ENCODE peak calls at places on chromosomes 5 and 9, in five cellular contexts. Y, U, H, J and V are unnamed samples. For H3K4me1, the result is how much of the 10 kb centered on the place peaks cover.

GRCh38 chr9:15211994-15212501 is 95.0 kb downstream of the TTC39B start:
- DNase-seq in Y (no peak), U (no peak), H (no peak), J (no peak), V (no peak)

GRCh38 chr5:1524799-1525623 is 1.3 kb upstream of the LPCAT1 start:
- DNase-seq in Y (peak), U (no peak), H (no peak), J (peak), V (no peak)

GRCh38 chr9:111925784-111926183 is 29.2 kb downstream of the UGCG start:
- DNase-seq in Y (no peak), U (no peak), H (no peak), J (no peak), V (no peak)

GRCh38 chr9:124887832-124888231 is 25.9 kb downstream of the ARPC5L start:
- DNase-seq in Y (no peak), U (no peak), H (no peak), J (no peak), V (no peak)

GRCh38 chr5:159975462-159976019 is 33.4 kb upstream of the TTC1 start:
- DNase-seq in Y (no peak), U (no peak), H (peak), J (no peak), V (no peak)

GRCh38 chr9:17380126-17380861 is 198.6 kb upstream of the SH3GL2 start:
- DNase-seq in Y (no peak), U (no peak), H (peak), J (no peak), V (no peak)

GRCh38 chr5:73280821-73281746 is 108.1 kb downstream of the TMEM174 start:
- DNase-seq in Y (no peak), U (no peak), H (peak), J (no peak), V (no peak)

GRCh38 chr5:68805427-68805826 is 288.4 kb upstream of the SLC30A5 start:
- DNase-seq in Y (no peak), U (no peak), H (no peak), J (no peak), V (no peak)

GRCh38 chr9:101758300-101758930 is 20.0 kb upstream of the GRIN3A start:
- DNase-seq in Y (no peak), U (no peak), H (no peak), J (no peak), V (no peak)

GRCh38 chr5:140240987-140241706 is 61.8 kb downstream of the PFDN1 start:
- DNase-seq in Y (peak), U (no peak), H (peak), J (peak), V (no peak)

GRCh38 chr9:18972675-18973074 is 60.3 kb downstream of the SAXO1 start:
- DNase-seq in Y (no peak), U (no peak), H (no peak), J (no peak), V (no peak)

GRCh38 chr9:101486693-101487442 is 46.8 kb upstream of the RNF20 start:
- DNase-seq in Y (peak), U (no peak), H (peak), J (peak), V (no peak)

GRCh38 chr5:140166911-140167310 is 8.1 kb upstream of the CYSTM1 start:
- DNase-seq in Y (no peak), U (no peak), H (no peak), J (no peak), V (no peak)

GRCh38 chr5:157130933-157131332 is 11.7 kb downstream of the MED7 start:
- DNase-seq in Y (no peak), U (no peak), H (no peak), J (no peak), V (no peak)

GRCh38 chr9:36029765-36030528 is 6.8 kb upstream of the RECK start:
- DNase-seq in Y (no peak), U (no peak), H (peak), J (no peak), V (no peak)

GRCh38 chr5:132387649-132388117 is 18.2 kb downstream of the SLC22A5 start:
- DNase-seq in Y (peak), U (no peak), H (peak), J (no peak), V (no peak)

GRCh38 chr5:137778772-137779564 is 24.8 kb upstream of the HNRNPA0 start:
- DNase-seq in Y (no peak), U (no peak), H (peak), J (no peak), V (peak)

GRCh38 chr5:61417345-61417744 is 85.3 kb downstream of the ZSWIM6 start:
- DNase-seq in Y (no peak), U (no peak), H (no peak), J (no peak), V (no peak)

GRCh38 chr5:10162468-10162867 is 87.2 kb downstream of the ATPSCKMT start:
- DNase-seq in Y (no peak), U (no peak), H (no peak), J (no peak), V (no peak)

GRCh38 chr5:81398741-81399140 is 4.8 kb upstream of the ACOT12 start:
- DNase-seq in Y (no peak), U (no peak), H (no peak), J (no peak), V (no peak)

GRCh38 chr9:87322840-87323635 is 174.6 kb upstream of the DAPK1 start:
- DNase-seq in Y (no peak), U (no peak), H (peak), J (no peak), V (no peak)

GRCh38 chr9:29830815-29831214 is 2257.5 kb upstream of the C9orf72 start:
- DNase-seq in Y (no peak), U (no peak), H (peak), J (no peak), V (no peak)

GRCh38 chr9:2465921-2466460 is 155.6 kb upstream of the VLDLR start:
- DNase-seq in Y (no peak), U (no peak), H (peak), J (no peak), V (no peak)

GRCh38 chr9:74952281-74953151 is at the start of gene C9orf40:
- DNase-seq in Y (peak), U (peak), H (peak), J (peak), V (peak)

GRCh38 chr5:9534881-9535517 is 10.9 kb downstream of the SEMA5A start:
- DNase-seq in Y (no peak), U (no peak), H (peak), J (no peak), V (no peak)

GRCh38 chr9:92965759-92966517 is 18.6 kb downstream of the FGD3 start:
- DNase-seq in Y (no peak), U (no peak), H (no peak), J (no peak), V (no peak)

GRCh38 chr5:116660929-116661328 is 86.3 kb upstream of the SEMA6A start:
- DNase-seq in Y (no peak), U (no peak), H (no peak), J (no peak), V (no peak)

GRCh38 chr5:50553560-50553984 is 112.5 kb upstream of the EMB start:
- DNase-seq in Y (no peak), U (no peak), H (peak), J (peak), V (no peak)

GRCh38 chr9:107178302-107178701 is 104.8 kb upstream of the RAD23B start:
- DNase-seq in Y (no peak), U (no peak), H (no peak), J (no peak), V (no peak)

GRCh38 chr9:1047605-1048235 is 2.4 kb upstream of the DMRT2 start:
- DNase-seq in Y (no peak), U (no peak), H (no peak), J (no peak), V (no peak)

GRCh38 chr5:15515229-15515628 is 15.2 kb downstream of the FBXL7 start:
- DNase-seq in Y (no peak), U (no peak), H (no peak), J (no peak), V (no peak)

GRCh38 chr5:178839319-178839704 is 20.4 kb upstream of the ZNF354B start:
- DNase-seq in Y (peak), U (no peak), H (peak), J (peak), V (peak)

GRCh38 chr9:18442629-18443491 is 31.1 kb upstream of the ADAMTSL1 start:
- DNase-seq in Y (peak), U (no peak), H (peak), J (peak), V (peak)

GRCh38 chr5:14659821-14660607 is 4.5 kb upstream of the OTULIN start:
- DNase-seq in Y (peak), U (no peak), H (peak), J (no peak), V (no peak)

GRCh38 chr5:105581988-105582690 is 2019.5 kb upstream of the NUDT12 start:
- DNase-seq in Y (no peak), U (no peak), H (no peak), J (no peak), V (no peak)

GRCh38 chr5:133663380-133664054 is 51.2 kb upstream of the FSTL4 start:
- DNase-seq in Y (no peak), U (no peak), H (no peak), J (no peak), V (no peak)

GRCh38 chr5:112917453-112918005 is 4.5 kb downstream of the REEP5 start:
- DNase-seq in Y (no peak), U (no peak), H (no peak), J (no peak), V (no peak)

DNA sequence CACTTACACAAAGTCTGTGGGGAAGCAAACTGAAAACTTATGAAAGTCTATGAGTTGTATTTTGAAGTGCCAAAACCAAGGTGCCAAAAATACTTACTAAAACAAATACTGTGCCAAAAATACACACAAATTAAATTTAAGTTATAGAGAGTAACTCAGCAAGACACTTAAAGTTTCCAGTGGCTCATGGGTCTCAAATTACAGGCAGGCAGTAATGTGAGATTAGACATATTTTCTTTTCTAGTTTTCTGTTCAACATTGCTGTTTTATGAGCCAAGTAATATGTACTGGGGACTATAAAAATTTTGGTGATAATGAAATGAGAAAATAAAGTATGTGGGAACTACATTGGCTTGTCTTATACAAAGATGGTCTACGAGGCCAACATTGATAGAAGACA is 172.2 kb upstream of the SNX2 start:
- DNase-seq in Y (no peak), U (no peak), H (no peak), J (no peak), V (no peak)
- H3K4me3 ChIP-seq in Y (no peak), U (no peak), H (no peak), J (no peak), V (no peak)

GRCh38 chr5:109705596-109705995 is 15.9 kb downstream of the MAN2A1 start:
- DNase-seq in Y (no peak), U (no peak), H (no peak), J (no peak), V (no peak)
- H3K4me1 ChIP-seq in Y (under half), U (under half), H (under half), J (under half), V (half or more)

DNA sequence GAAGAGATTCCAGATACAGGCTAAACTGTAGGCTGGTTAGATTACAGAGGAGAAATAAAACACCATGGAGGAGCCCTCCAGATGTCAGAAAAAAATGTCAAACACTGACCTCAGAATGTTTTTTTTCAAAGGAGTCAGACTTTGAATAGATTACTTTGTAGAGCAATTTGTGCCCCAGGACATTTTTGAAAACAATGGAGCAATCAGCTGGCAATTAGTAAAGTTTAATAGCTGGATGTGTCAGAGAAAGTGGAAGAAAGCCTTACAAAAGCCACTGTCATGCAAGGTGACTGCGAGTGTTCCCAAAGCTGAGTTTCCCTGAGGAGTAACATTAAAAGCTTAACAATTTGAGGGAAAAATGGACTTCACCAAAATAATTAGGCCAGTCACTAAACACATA is 417.8 kb upstream of the CTNND2 start:
- DNase-seq in Y (no peak), U (no peak), H (no peak), J (no peak), V (no peak)
- H3K4me3 ChIP-seq in Y (no peak), U (no peak), H (no peak), J (no peak), V (no peak)

GRCh38 chr9:95097279-95097678 is 220.2 kb downstream of the FANCC start:
- DNase-seq in Y (no peak), U (no peak), H (no peak), J (peak), V (no peak)
- H3K4me1 ChIP-seq in Y (under half), U (under half), H (under half), J (under half), V (under half)

GRCh38 chr9:97305501-97306298 is 1.8 kb upstream of the CCDC180 start:
- DNase-seq in Y (no peak), U (no peak), H (no peak), J (no peak), V (no peak)

GRCh38 chr9:97304586-97304985 is 2.9 kb upstream of the CCDC180 start:
- DNase-seq in Y (no peak), U (no peak), H (no peak), J (no peak), V (no peak)

GRCh38 chr9:97309260-97309659 is 1.8 kb downstream of the CCDC180 start:
- DNase-seq in Y (no peak), U (no peak), H (no peak), J (no peak), V (no peak)

GRCh38 chr9:97307500-97308163 is at the start of gene CCDC180:
- DNase-seq in Y (peak), U (no peak), H (no peak), J (peak), V (no peak)

DNA sequence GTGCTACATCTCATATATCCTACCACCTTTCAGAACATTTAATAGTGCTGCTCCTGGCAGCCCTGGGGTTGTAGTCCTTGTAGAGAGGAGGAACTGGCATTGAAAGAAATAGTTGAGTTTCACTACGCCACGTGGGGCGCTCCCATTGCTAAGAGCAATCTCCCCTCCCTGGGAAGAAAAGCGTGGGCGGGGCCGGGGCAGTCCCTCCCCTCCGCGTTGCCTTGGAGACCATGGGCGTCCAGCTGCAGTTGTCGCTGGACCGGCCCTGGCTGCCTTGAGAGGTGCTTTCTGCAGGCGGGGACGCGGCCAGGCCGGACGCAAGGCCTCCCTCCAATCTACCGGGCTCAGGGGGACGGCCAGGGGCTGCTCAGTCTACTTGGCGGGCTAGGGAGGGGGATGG is 368 bp upstream of the CCDC180 start:
- DNase-seq in Y (peak), U (no peak), H (peak), J (peak), V (no peak)
- H3K4me3 ChIP-seq in Y (peak), U (no peak), H (peak), J (peak), V (no peak)

GRCh38 chr9:113570106-113570505 is 106.6 kb downstream of the RGS3 start:
- DNase-seq in Y (no peak), U (no peak), H (no peak), J (peak), V (no peak)

GRCh38 chr9:113572076-113572861 is 108.7 kb downstream of the RGS3 start:
- DNase-seq in Y (no peak), U (no peak), H (no peak), J (peak), V (no peak)

GRCh38 chr9:113568481-113569321 is 105.2 kb downstream of the RGS3 start:
- DNase-seq in Y (no peak), U (no peak), H (no peak), J (peak), V (no peak)

GRCh38 chr9:113569472-113570060 is 106.0 kb downstream of the RGS3 start:
- DNase-seq in Y (no peak), U (no peak), H (no peak), J (peak), V (no peak)

DNA sequence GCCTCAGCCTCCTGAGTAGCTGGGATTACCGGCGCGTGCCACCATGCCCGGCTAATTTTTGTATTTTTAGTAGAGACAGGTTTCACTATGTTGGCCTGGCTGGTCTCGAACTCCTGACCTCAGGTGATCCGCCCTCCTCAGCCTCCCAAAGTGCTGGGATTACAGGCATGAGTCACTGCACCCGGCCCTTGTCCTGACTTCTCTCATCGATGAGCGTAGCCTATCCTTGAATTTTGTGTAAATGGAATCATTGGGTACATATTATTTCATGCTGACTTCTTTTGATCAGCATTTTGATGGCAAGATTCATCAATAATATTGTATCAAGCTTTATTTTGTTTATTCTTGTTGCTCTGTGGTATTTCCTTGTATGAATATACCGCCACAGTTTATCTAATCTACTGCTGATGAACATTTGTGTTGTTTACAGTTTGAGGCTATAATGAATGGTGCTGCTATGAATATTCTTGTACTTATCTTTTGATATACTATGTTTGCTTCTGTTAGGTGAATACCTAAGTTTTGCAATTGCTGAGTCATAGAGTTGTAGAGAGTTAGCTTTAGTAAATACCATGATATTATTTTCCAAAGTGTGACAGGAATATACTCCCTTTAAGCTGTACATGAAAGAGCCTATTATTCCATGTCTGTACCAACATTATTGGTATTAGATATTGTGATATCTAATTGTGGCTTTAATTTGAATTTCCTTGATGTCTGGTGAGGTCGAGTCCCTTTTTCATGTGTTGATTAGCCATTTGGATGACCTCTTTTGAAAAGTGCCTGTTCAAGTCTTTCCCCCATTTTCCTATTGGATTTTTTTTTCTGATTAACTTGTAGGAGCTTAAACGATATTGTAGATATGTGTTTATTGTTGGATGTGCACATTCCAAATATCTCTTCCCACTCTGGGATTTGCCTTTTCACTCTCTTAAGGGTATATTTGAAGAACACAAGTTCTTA is 107.5 kb downstream of the RGS3 start:
- DNase-seq in Y (no peak), U (no peak), H (peak), J (peak), V (no peak)
- H3K4me1 ChIP-seq in Y (under half), U (under half), H (half or more), J (under half), V (under half)

DNA sequence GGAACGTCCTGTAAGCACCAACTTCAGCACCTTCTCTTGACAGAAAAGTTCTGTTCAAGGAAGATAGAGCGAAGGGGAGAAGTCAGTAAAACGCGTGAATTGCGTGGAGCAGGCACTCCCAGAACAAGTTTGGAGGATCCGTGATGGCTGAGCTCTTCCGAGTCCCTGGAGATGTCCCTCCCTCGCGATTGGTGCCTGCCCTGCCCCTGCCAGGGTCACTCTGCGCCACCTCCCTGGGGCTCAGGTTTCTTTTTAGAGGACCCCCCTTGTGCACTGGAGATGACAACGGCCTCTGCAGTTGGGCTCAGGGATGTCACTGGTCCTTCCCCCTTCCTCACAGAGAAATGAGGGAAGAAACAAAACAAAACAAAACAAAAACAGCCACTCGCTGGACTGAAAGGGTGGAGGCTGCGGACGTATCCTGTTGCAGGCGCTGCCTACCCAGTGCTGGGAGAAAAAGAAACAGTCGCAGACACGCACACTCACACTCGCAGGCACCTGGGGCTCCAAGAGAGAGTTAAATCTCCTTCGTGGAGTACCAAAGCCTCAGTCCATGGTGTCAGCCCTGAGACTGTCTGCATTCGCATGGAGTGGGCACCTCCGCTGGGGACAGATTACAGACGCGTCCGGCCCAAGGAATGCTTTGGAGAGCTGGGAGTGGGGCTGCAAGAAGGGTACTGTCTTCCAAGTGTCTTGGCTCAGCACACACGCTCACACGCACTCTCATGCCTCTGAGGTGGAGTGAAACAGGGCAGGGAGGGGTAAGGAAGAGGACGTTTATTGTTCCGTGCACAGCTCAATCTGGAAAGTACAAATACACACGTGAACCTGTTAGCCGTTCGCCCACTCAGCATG is 512.6 kb downstream of the SLCO4C1 start:
- DNase-seq in Y (no peak), U (no peak), H (no peak), J (no peak), V (no peak)
- H3K4me3 ChIP-seq in Y (no peak), U (no peak), H (no peak), J (peak), V (no peak)